ENCODE peak calls at places on chromosomes 4 and X, in five cellular contexts. A is fibroblast of the aortic adventitia, L is A172, Z is NCI-H187, J is NB4. I is an unnamed sample.

GRCh38 chrX:20515841-20516461 is 249.2 kb upstream of the RPS6KA3 start:
- DNase-seq in A (peak), L (peak), Z (no peak), J (peak), I (peak)

GRCh38 chr4:156593464-156593863 is 378.1 kb downstream of the PDGFC start:
- DNase-seq in Z (no peak), J (no peak), L (no peak), A (peak), I (peak)

GRCh38 chr4:39062094-39062493 is at the start of gene KLHL5:
- DNase-seq in Z (no peak), J (no peak), A (no peak), L (no peak), I (no peak)

GRCh38 chrX:140912606-140913005 is 89.8 kb upstream of the SPANXB1 start:
- DNase-seq in A (no peak), Z (no peak), L (no peak), J (no peak), I (no peak)

GRCh38 chr4:152572417-152573086 is 36.7 kb upstream of the FBXW7 start:
- DNase-seq in L (peak), J (peak), Z (no peak), A (peak), I (peak)

GRCh38 chrX:38232287-38232686 is 11.6 kb upstream of the SRPX start:
- DNase-seq in J (no peak), Z (no peak), A (peak), L (no peak), I (peak)

GRCh38 chr4:54568184-54568583 is 89.6 kb upstream of the KIT start:
- DNase-seq in Z (no peak), J (no peak), A (peak), L (peak), I (peak)

GRCh38 chrX:74248889-74249288 is 55.1 kb upstream of the ZCCHC13 start:
- DNase-seq in J (no peak), A (peak), Z (no peak), L (no peak), I (no peak)

GRCh38 chrX:455199-455598 is 68.5 kb upstream of the PPP2R3B start:
- DNase-seq in J (no peak), A (no peak), L (no peak), Z (no peak), I (no peak)

GRCh38 chr4:28948501-28948900 is 1771.7 kb upstream of the PCDH7 start:
- DNase-seq in L (no peak), Z (no peak), J (no peak), A (peak), I (peak)

GRCh38 chr4:575281-576141 is 584 bp downstream of the TMEM271 start:
- DNase-seq in J (peak), A (peak), Z (peak), L (no peak), I (peak)

GRCh38 chr4:174118171-174118570 is 165.3 kb downstream of the FBXO8 start:
- DNase-seq in Z (no peak), L (no peak), A (no peak), J (no peak), I (no peak)

GRCh38 chr4:153082322-153083301 is 121.6 kb upstream of the TRIM2 start:
- DNase-seq in Z (no peak), A (no peak), L (no peak), J (no peak), I (no peak)

GRCh38 chrX:2134782-2135181 is 366.0 kb downstream of the DHRSX start:
- DNase-seq in A (no peak), J (no peak), L (no peak), Z (no peak), I (no peak)

GRCh38 chr4:176492648-176493302 is 173.0 kb downstream of the SPCS3 start:
- DNase-seq in J (no peak), A (peak), L (peak), Z (no peak), I (peak)

GRCh38 chrX:39762266-39762841 is 335.4 kb downstream of the BCOR start:
- DNase-seq in Z (no peak), L (peak), J (no peak), A (peak), I (peak)

GRCh38 chrX:34521563-34521962 is 135.5 kb downstream of the TMEM47 start:
- DNase-seq in A (no peak), L (peak), Z (no peak), J (peak), I (peak)

I was measured in IMR-90.